ENCODE peak calls at places on chromosomes 3 and 15, in six cellular contexts. A is stomach, C is upper lobe of right lung, L is cardiac muscle cell, B is tibial nerve, O is adrenal gland. T is an unnamed sample.

GRCh38 chr3:105359098-105359762 is 7.5 kb upstream of the ALCAM start:
- DNase-seq in A (no peak), C (no peak), L (no peak), B (no peak), O (no peak), T (no peak)

GRCh38 chr3:81676706-81677456 is 84.6 kb downstream of the GBE1 start:
- DNase-seq in A (no peak), C (no peak), L (no peak), B (no peak), O (no peak), T (no peak)

GRCh38 chr15:100211855-100212850 is 129.6 kb downstream of the ADAMTS17 start:
- DNase-seq in A (no peak), C (peak; percentile 48), L (peak; percentile 55), B (no peak), O (peak; percentile 10), T (no peak)

GRCh38 chr15:77415450-77416448 is 4.2 kb downstream of the PEAK1 start:
- DNase-seq in A (no peak), C (no peak), L (no peak), B (peak; percentile 76), O (no peak), T (no peak)

GRCh38 chr3:134388748-134389485 is 14.7 kb upstream of the AMOTL2 start:
- DNase-seq in A (no peak), C (no peak), L (no peak), B (no peak), O (no peak), T (no peak)

GRCh38 chr3:46422617-46423016 is 15.6 kb downstream of the CCRL2 start:
- DNase-seq in A (no peak), C (no peak), L (no peak), B (no peak), O (no peak), T (no peak)

GRCh38 chr3:57127849-57128566 is 37.1 kb downstream of the IL17RD start:
- DNase-seq in A (no peak), C (no peak), L (no peak), B (peak; percentile 50), O (no peak), T (no peak)

GRCh38 chr3:82031576-82031975 is 270.1 kb upstream of the GBE1 start:
- DNase-seq in A (no peak), C (no peak), L (no peak), B (no peak), O (no peak), T (no peak)

GRCh38 chr3:64166584-64167155 is 58.6 kb downstream of the PRICKLE2 start:
- DNase-seq in A (no peak), C (no peak), L (peak; percentile 21), B (no peak), O (no peak), T (no peak)

GRCh38 chr3:45010718-45011355 is 15.3 kb upstream of the CLEC3B start:
- DNase-seq in A (no peak), C (no peak), L (no peak), B (no peak), O (no peak), T (no peak)

GRCh38 chr3:355622-356021 is 159.1 kb downstream of the CHL1 start:
- DNase-seq in A (no peak), C (no peak), L (no peak), B (no peak), O (no peak), T (no peak)

DNA sequence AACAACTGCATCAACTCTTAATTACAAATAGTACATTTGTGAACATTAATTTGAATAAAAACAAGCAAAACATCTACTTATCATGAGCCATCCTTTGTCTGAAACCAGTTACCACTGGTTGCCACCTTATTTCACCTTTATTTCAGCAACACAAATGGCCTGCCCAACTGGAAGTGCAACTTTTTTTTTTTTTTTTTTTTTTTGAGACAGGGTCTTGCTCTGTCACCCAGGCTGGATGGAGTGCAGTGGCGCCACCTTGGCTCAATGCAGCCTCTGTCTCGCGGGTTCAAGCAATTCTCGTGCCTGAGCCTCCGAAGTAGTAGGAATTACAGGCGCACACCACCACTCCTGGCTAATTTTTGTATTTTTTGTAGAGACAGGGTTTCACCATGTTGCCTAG is 13.1 kb downstream of the WDR82 start:
- DNase-seq in A (no peak), C (no peak), L (no peak), B (no peak), O (no peak), T (no peak)
- TF ChIP-seq CTCF in A (no peak), C (no peak), L (no peak), B (no peak), O (no peak), T (no peak)

DNA sequence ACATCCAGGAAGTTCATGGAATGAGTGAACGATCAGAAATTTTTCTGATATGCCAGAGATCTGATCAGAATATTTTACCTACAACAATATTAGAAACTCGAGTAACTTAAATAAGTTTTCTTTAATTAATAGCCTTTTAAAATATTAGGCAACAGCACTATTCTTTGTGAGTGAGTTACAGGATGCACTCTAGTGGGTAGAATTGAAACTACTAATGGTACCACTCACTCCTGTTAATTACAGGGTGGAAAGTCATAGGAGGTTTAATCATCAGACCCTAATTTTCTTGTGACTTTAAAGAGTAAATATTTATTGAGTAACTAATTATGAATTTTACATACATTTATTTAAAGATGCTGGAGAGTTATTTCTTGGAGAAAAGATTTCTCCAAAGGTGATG is 217.3 kb downstream of the CACNA2D3 start:
- DNase-seq in A (no peak), C (no peak), L (no peak), B (no peak), O (no peak), T (no peak)
- TF ChIP-seq CTCF in A (no peak), C (no peak), L (peak; percentile 18), B (no peak), O (no peak), T (no peak)

GRCh38 chr3:181210275-181210674 is 220.7 kb upstream of the DNAJC19 start:
- DNase-seq in A (no peak), C (no peak), L (peak; percentile 43), B (no peak), O (no peak), T (no peak)
- TF ChIP-seq CTCF in A (peak; percentile 31), C (peak; percentile 22), L (peak; percentile 16), B (peak; percentile 12), O (peak; percentile 9), T (peak; percentile 76)

DNA sequence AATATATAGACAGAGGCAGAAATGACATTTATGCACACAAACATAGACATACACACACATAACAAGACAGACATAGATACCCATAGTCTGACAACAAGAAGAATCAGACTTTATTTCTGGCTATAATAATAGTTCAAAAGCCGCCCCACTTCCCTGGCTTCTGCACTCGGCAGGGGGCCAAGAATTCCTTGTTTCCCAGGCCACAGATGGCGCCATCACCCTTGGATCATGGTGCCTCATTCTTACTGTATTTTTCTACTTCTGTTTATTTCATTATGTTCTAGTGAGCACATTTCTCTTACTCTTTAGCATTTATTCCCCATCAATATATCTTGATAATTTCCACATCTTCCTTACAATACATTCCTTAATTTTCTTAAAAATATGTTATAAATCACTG is 387.5 kb downstream of the NLGN1 start:
- DNase-seq in A (no peak), C (no peak), L (peak; percentile 10), B (no peak), O (no peak), T (no peak)
- TF ChIP-seq CTCF in A (no peak), C (no peak), L (no peak), B (no peak), O (no peak), T (no peak)

GRCh38 chr15:60370105-60370803 is 27.5 kb downstream of the ANXA2 start:
- DNase-seq in A (no peak), C (no peak), L (no peak), B (no peak), O (peak; percentile 46), T (no peak)
- TF ChIP-seq CTCF in A (no peak), C (no peak), L (no peak), B (no peak), O (no peak), T (no peak)